ENCODE peak calls at places on chromosomes 12 and 14, in nine cellular contexts. One of them, this sample, is unnamed.

GRCh38 chr12:92224685-92225331 is 79.2 kb upstream of the BTG1 start:
- DNase-seq in stimulated activated CD8-positive, alpha-beta memory T cell treated with anti-CD3 and anti-CD28 coated beads, Interleukin-2, amount 100 ng/mL, for 1 hour: no peak
- DNase-seq in gastrocnemius medialis: no peak
- DNase-seq in tibial artery: no peak
- DNase-seq in left lobe of liver: no peak
- DNase-seq in cardiac muscle cell: no peak
- DNase-seq in HS-27A: no peak
- DNase-seq in T-helper 2 cell: no peak
- DNase-seq in retina: no peak
- DNase-seq in this sample: no peak

GRCh38 chr12:76976777-76977465 is 88.4 kb downstream of the E2F7 start:
- DNase-seq in cardiac muscle cell: no peak
- DNase-seq in gastrocnemius medialis: no peak
- DNase-seq in HS-27A: no peak
- DNase-seq in retina: no peak
- DNase-seq in left lobe of liver: no peak
- DNase-seq in T-helper 2 cell: no peak
- DNase-seq in stimulated activated CD8-positive, alpha-beta memory T cell treated with anti-CD3 and anti-CD28 coated beads, Interleukin-2, amount 100 ng/mL, for 1 hour: no peak
- DNase-seq in tibial artery: no peak
- DNase-seq in this sample: no peak

GRCh38 chr12:123064885-123065619 is 84.6 kb downstream of the ARL6IP4 start:
- DNase-seq in HS-27A: no peak
- DNase-seq in gastrocnemius medialis: peak
- DNase-seq in retina: no peak
- DNase-seq in stimulated activated CD8-positive, alpha-beta memory T cell treated with anti-CD3 and anti-CD28 coated beads, Interleukin-2, amount 100 ng/mL, for 1 hour: no peak
- DNase-seq in left lobe of liver: no peak
- DNase-seq in cardiac muscle cell: no peak
- DNase-seq in tibial artery: no peak
- DNase-seq in T-helper 2 cell: no peak
- DNase-seq in this sample: no peak

GRCh38 chr12:122547330-122547729 is 20.3 kb downstream of the KNTC1 start:
- DNase-seq in stimulated activated CD8-positive, alpha-beta memory T cell treated with anti-CD3 and anti-CD28 coated beads, Interleukin-2, amount 100 ng/mL, for 1 hour: no peak
- DNase-seq in HS-27A: no peak
- DNase-seq in cardiac muscle cell: no peak
- DNase-seq in T-helper 2 cell: no peak
- DNase-seq in left lobe of liver: no peak
- DNase-seq in tibial artery: no peak
- DNase-seq in gastrocnemius medialis: no peak
- DNase-seq in retina: no peak
- DNase-seq in this sample: no peak

GRCh38 chr12:18797604-18798003 is 59.7 kb downstream of the CAPZA3 start:
- DNase-seq in retina: no peak
- DNase-seq in cardiac muscle cell: no peak
- DNase-seq in tibial artery: no peak
- DNase-seq in stimulated activated CD8-positive, alpha-beta memory T cell treated with anti-CD3 and anti-CD28 coated beads, Interleukin-2, amount 100 ng/mL, for 1 hour: no peak
- DNase-seq in HS-27A: no peak
- DNase-seq in left lobe of liver: no peak
- DNase-seq in gastrocnemius medialis: no peak
- DNase-seq in T-helper 2 cell: no peak
- DNase-seq in this sample: no peak

GRCh38 chr14:96538663-96539317 is 36.6 kb downstream of the PAPOLA start:
- DNase-seq in gastrocnemius medialis: no peak
- DNase-seq in T-helper 2 cell: no peak
- DNase-seq in cardiac muscle cell: no peak
- DNase-seq in retina: no peak
- DNase-seq in stimulated activated CD8-positive, alpha-beta memory T cell treated with anti-CD3 and anti-CD28 coated beads, Interleukin-2, amount 100 ng/mL, for 1 hour: no peak
- DNase-seq in HS-27A: no peak
- DNase-seq in left lobe of liver: no peak
- DNase-seq in tibial artery: no peak
- DNase-seq in this sample: no peak

GRCh38 chr12:29073631-29074239 is 75.3 kb upstream of the FAR2 start:
- DNase-seq in gastrocnemius medialis: no peak
- DNase-seq in tibial artery: no peak
- DNase-seq in stimulated activated CD8-positive, alpha-beta memory T cell treated with anti-CD3 and anti-CD28 coated beads, Interleukin-2, amount 100 ng/mL, for 1 hour: no peak
- DNase-seq in T-helper 2 cell: no peak
- DNase-seq in HS-27A: peak
- DNase-seq in retina: peak
- DNase-seq in left lobe of liver: no peak
- DNase-seq in cardiac muscle cell: peak
- DNase-seq in this sample: peak

GRCh38 chr14:69259531-69260245 is at the start of gene GALNT16:
- DNase-seq in stimulated activated CD8-positive, alpha-beta memory T cell treated with anti-CD3 and anti-CD28 coated beads, Interleukin-2, amount 100 ng/mL, for 1 hour: no peak
- DNase-seq in retina: peak
- DNase-seq in gastrocnemius medialis: no peak
- DNase-seq in left lobe of liver: no peak
- DNase-seq in HS-27A: no peak
- DNase-seq in tibial artery: no peak
- DNase-seq in cardiac muscle cell: peak
- DNase-seq in T-helper 2 cell: no peak
- DNase-seq in this sample: peak

GRCh38 chr14:77139540-77140342 is 1.9 kb downstream of the ZDHHC22 start:
- DNase-seq in HS-27A: no peak
- DNase-seq in tibial artery: peak
- DNase-seq in T-helper 2 cell: no peak
- DNase-seq in gastrocnemius medialis: no peak
- DNase-seq in left lobe of liver: no peak
- DNase-seq in stimulated activated CD8-positive, alpha-beta memory T cell treated with anti-CD3 and anti-CD28 coated beads, Interleukin-2, amount 100 ng/mL, for 1 hour: no peak
- DNase-seq in retina: peak
- DNase-seq in cardiac muscle cell: peak
- DNase-seq in this sample: peak

GRCh38 chr14:104314251-104314941 is 176.0 kb downstream of the KIF26A start:
- DNase-seq in T-helper 2 cell: no peak
- DNase-seq in tibial artery: peak
- DNase-seq in cardiac muscle cell: no peak
- DNase-seq in stimulated activated CD8-positive, alpha-beta memory T cell treated with anti-CD3 and anti-CD28 coated beads, Interleukin-2, amount 100 ng/mL, for 1 hour: no peak
- DNase-seq in gastrocnemius medialis: no peak
- DNase-seq in HS-27A: no peak
- DNase-seq in left lobe of liver: no peak
- DNase-seq in retina: peak
- DNase-seq in this sample: no peak

GRCh38 chr12:132568826-132569480 is 41.4 kb downstream of the LRCOL1 start:
- DNase-seq in tibial artery: no peak
- DNase-seq in retina: no peak
- DNase-seq in left lobe of liver: no peak
- DNase-seq in HS-27A: no peak
- DNase-seq in cardiac muscle cell: no peak
- DNase-seq in gastrocnemius medialis: no peak
- DNase-seq in T-helper 2 cell: no peak
- DNase-seq in stimulated activated CD8-positive, alpha-beta memory T cell treated with anti-CD3 and anti-CD28 coated beads, Interleukin-2, amount 100 ng/mL, for 1 hour: no peak
- DNase-seq in this sample: no peak

GRCh38 chr12:75656650-75657049 is 145.2 kb upstream of the KRR1 start:
- DNase-seq in left lobe of liver: no peak
- DNase-seq in tibial artery: no peak
- DNase-seq in HS-27A: peak
- DNase-seq in retina: no peak
- DNase-seq in cardiac muscle cell: peak
- DNase-seq in gastrocnemius medialis: no peak
- DNase-seq in T-helper 2 cell: no peak
- DNase-seq in stimulated activated CD8-positive, alpha-beta memory T cell treated with anti-CD3 and anti-CD28 coated beads, Interleukin-2, amount 100 ng/mL, for 1 hour: no peak
- DNase-seq in this sample: no peak

GRCh38 chr14:76576047-76576741 is 185.1 kb upstream of the VASH1 start:
- DNase-seq in HS-27A: no peak
- DNase-seq in tibial artery: no peak
- DNase-seq in left lobe of liver: no peak
- DNase-seq in T-helper 2 cell: no peak
- DNase-seq in gastrocnemius medialis: no peak
- DNase-seq in stimulated activated CD8-positive, alpha-beta memory T cell treated with anti-CD3 and anti-CD28 coated beads, Interleukin-2, amount 100 ng/mL, for 1 hour: no peak
- DNase-seq in cardiac muscle cell: peak
- DNase-seq in retina: no peak
- DNase-seq in this sample: no peak

GRCh38 chr12:3436496-3437060 is 54.4 kb upstream of the PRMT8 start:
- DNase-seq in HS-27A: no peak
- DNase-seq in left lobe of liver: no peak
- DNase-seq in T-helper 2 cell: no peak
- DNase-seq in tibial artery: peak
- DNase-seq in retina: peak
- DNase-seq in stimulated activated CD8-positive, alpha-beta memory T cell treated with anti-CD3 and anti-CD28 coated beads, Interleukin-2, amount 100 ng/mL, for 1 hour: no peak
- DNase-seq in gastrocnemius medialis: no peak
- DNase-seq in cardiac muscle cell: peak
- DNase-seq in this sample: no peak

GRCh38 chr14:89013098-89013504 is 188.7 kb downstream of the TTC8 start:
- DNase-seq in left lobe of liver: no peak
- DNase-seq in cardiac muscle cell: peak
- DNase-seq in retina: no peak
- DNase-seq in gastrocnemius medialis: no peak
- DNase-seq in tibial artery: no peak
- DNase-seq in HS-27A: peak
- DNase-seq in stimulated activated CD8-positive, alpha-beta memory T cell treated with anti-CD3 and anti-CD28 coated beads, Interleukin-2, amount 100 ng/mL, for 1 hour: no peak
- DNase-seq in T-helper 2 cell: no peak
- DNase-seq in this sample: peak

GRCh38 chr14:53912121-53912520 is 44.5 kb downstream of the BMP4 start:
- DNase-seq in tibial artery: no peak
- DNase-seq in left lobe of liver: no peak
- DNase-seq in stimulated activated CD8-positive, alpha-beta memory T cell treated with anti-CD3 and anti-CD28 coated beads, Interleukin-2, amount 100 ng/mL, for 1 hour: no peak
- DNase-seq in T-helper 2 cell: no peak
- DNase-seq in gastrocnemius medialis: no peak
- DNase-seq in cardiac muscle cell: no peak
- DNase-seq in HS-27A: no peak
- DNase-seq in retina: no peak
- DNase-seq in this sample: no peak

GRCh38 chr14:59009967-59010366 is 178.5 kb upstream of the DAAM1 start:
- DNase-seq in retina: no peak
- DNase-seq in cardiac muscle cell: no peak
- DNase-seq in gastrocnemius medialis: no peak
- DNase-seq in HS-27A: no peak
- DNase-seq in left lobe of liver: no peak
- DNase-seq in T-helper 2 cell: no peak
- DNase-seq in tibial artery: no peak
- DNase-seq in stimulated activated CD8-positive, alpha-beta memory T cell treated with anti-CD3 and anti-CD28 coated beads, Interleukin-2, amount 100 ng/mL, for 1 hour: no peak
- DNase-seq in this sample: no peak

GRCh38 chr12:27013606-27014084 is 539 bp downstream of the TM7SF3 start:
- DNase-seq in T-helper 2 cell: no peak
- DNase-seq in left lobe of liver: no peak
- DNase-seq in HS-27A: peak
- DNase-seq in gastrocnemius medialis: no peak
- DNase-seq in tibial artery: no peak
- DNase-seq in stimulated activated CD8-positive, alpha-beta memory T cell treated with anti-CD3 and anti-CD28 coated beads, Interleukin-2, amount 100 ng/mL, for 1 hour: no peak
- DNase-seq in cardiac muscle cell: peak
- DNase-seq in retina: peak
- DNase-seq in this sample: peak

GRCh38 chr14:62081012-62081612 is 318.9 kb downstream of the SNAPC1 start:
- DNase-seq in T-helper 2 cell: no peak
- DNase-seq in left lobe of liver: no peak
- DNase-seq in stimulated activated CD8-positive, alpha-beta memory T cell treated with anti-CD3 and anti-CD28 coated beads, Interleukin-2, amount 100 ng/mL, for 1 hour: no peak
- DNase-seq in retina: no peak
- DNase-seq in tibial artery: no peak
- DNase-seq in HS-27A: no peak
- DNase-seq in cardiac muscle cell: no peak
- DNase-seq in gastrocnemius medialis: no peak
- DNase-seq in this sample: no peak

GRCh38 chr12:116384629-116385485 is 107.4 kb upstream of the MED13L start:
- DNase-seq in stimulated activated CD8-positive, alpha-beta memory T cell treated with anti-CD3 and anti-CD28 coated beads, Interleukin-2, amount 100 ng/mL, for 1 hour: no peak
- DNase-seq in tibial artery: no peak
- DNase-seq in cardiac muscle cell: peak
- DNase-seq in HS-27A: no peak
- DNase-seq in gastrocnemius medialis: no peak
- DNase-seq in T-helper 2 cell: no peak
- DNase-seq in retina: no peak
- DNase-seq in left lobe of liver: no peak
- DNase-seq in this sample: no peak

GRCh38 chr12:89540586-89540985 is 14.7 kb upstream of the POC1B start:
- DNase-seq in left lobe of liver: no peak
- DNase-seq in gastrocnemius medialis: no peak
- DNase-seq in cardiac muscle cell: no peak
- DNase-seq in retina: peak
- DNase-seq in tibial artery: no peak
- DNase-seq in HS-27A: no peak
- DNase-seq in stimulated activated CD8-positive, alpha-beta memory T cell treated with anti-CD3 and anti-CD28 coated beads, Interleukin-2, amount 100 ng/mL, for 1 hour: no peak
- DNase-seq in T-helper 2 cell: no peak
- DNase-seq in this sample: no peak

GRCh38 chr14:101219896-101220703 is 316.6 kb upstream of the RTL1 start:
- DNase-seq in cardiac muscle cell: no peak
- DNase-seq in HS-27A: no peak
- DNase-seq in gastrocnemius medialis: no peak
- DNase-seq in tibial artery: peak
- DNase-seq in retina: no peak
- DNase-seq in stimulated activated CD8-positive, alpha-beta memory T cell treated with anti-CD3 and anti-CD28 coated beads, Interleukin-2, amount 100 ng/mL, for 1 hour: no peak
- DNase-seq in left lobe of liver: peak
- DNase-seq in T-helper 2 cell: no peak
- DNase-seq in this sample: no peak

GRCh38 chr12:123532021-123532420 is 1.5 kb downstream of the RILPL1 start:
- DNase-seq in gastrocnemius medialis: peak
- DNase-seq in stimulated activated CD8-positive, alpha-beta memory T cell treated with anti-CD3 and anti-CD28 coated beads, Interleukin-2, amount 100 ng/mL, for 1 hour: no peak
- DNase-seq in retina: no peak
- DNase-seq in left lobe of liver: no peak
- DNase-seq in T-helper 2 cell: no peak
- DNase-seq in tibial artery: no peak
- DNase-seq in cardiac muscle cell: peak
- DNase-seq in HS-27A: no peak
- DNase-seq in this sample: no peak

GRCh38 chr12:116727261-116727660 is 10.6 kb downstream of the SPRING1 start:
- DNase-seq in left lobe of liver: no peak
- DNase-seq in T-helper 2 cell: no peak
- DNase-seq in HS-27A: no peak
- DNase-seq in retina: no peak
- DNase-seq in cardiac muscle cell: no peak
- DNase-seq in tibial artery: no peak
- DNase-seq in stimulated activated CD8-positive, alpha-beta memory T cell treated with anti-CD3 and anti-CD28 coated beads, Interleukin-2, amount 100 ng/mL, for 1 hour: no peak
- DNase-seq in gastrocnemius medialis: no peak
- DNase-seq in this sample: no peak

GRCh38 chr12:47844264-47845020 is 24.7 kb upstream of the HDAC7 start:
- DNase-seq in cardiac muscle cell: no peak
- DNase-seq in tibial artery: peak
- DNase-seq in gastrocnemius medialis: peak
- DNase-seq in HS-27A: no peak
- DNase-seq in stimulated activated CD8-positive, alpha-beta memory T cell treated with anti-CD3 and anti-CD28 coated beads, Interleukin-2, amount 100 ng/mL, for 1 hour: no peak
- DNase-seq in T-helper 2 cell: no peak
- DNase-seq in retina: peak
- DNase-seq in left lobe of liver: no peak
- DNase-seq in this sample: no peak

GRCh38 chr14:55587847-55588246 is 7.8 kb downstream of the KTN1 start:
- DNase-seq in tibial artery: no peak
- DNase-seq in HS-27A: no peak
- DNase-seq in retina: no peak
- DNase-seq in stimulated activated CD8-positive, alpha-beta memory T cell treated with anti-CD3 and anti-CD28 coated beads, Interleukin-2, amount 100 ng/mL, for 1 hour: no peak
- DNase-seq in cardiac muscle cell: no peak
- DNase-seq in left lobe of liver: no peak
- DNase-seq in gastrocnemius medialis: no peak
- DNase-seq in T-helper 2 cell: no peak
- DNase-seq in this sample: no peak

GRCh38 chr14:65330416-65330815 is 82.1 kb upstream of the FUT8 start:
- DNase-seq in retina: no peak
- DNase-seq in cardiac muscle cell: no peak
- DNase-seq in stimulated activated CD8-positive, alpha-beta memory T cell treated with anti-CD3 and anti-CD28 coated beads, Interleukin-2, amount 100 ng/mL, for 1 hour: no peak
- DNase-seq in T-helper 2 cell: no peak
- DNase-seq in tibial artery: no peak
- DNase-seq in HS-27A: no peak
- DNase-seq in gastrocnemius medialis: no peak
- DNase-seq in left lobe of liver: no peak
- DNase-seq in this sample: no peak

GRCh38 chr12:86233126-86233525 is 23.1 kb downstream of the MGAT4C start:
- DNase-seq in left lobe of liver: no peak
- DNase-seq in T-helper 2 cell: no peak
- DNase-seq in HS-27A: no peak
- DNase-seq in tibial artery: no peak
- DNase-seq in cardiac muscle cell: no peak
- DNase-seq in retina: no peak
- DNase-seq in gastrocnemius medialis: no peak
- DNase-seq in stimulated activated CD8-positive, alpha-beta memory T cell treated with anti-CD3 and anti-CD28 coated beads, Interleukin-2, amount 100 ng/mL, for 1 hour: no peak
- DNase-seq in this sample: no peak

GRCh38 chr12:126768517-126768916 is 1498.5 kb upstream of the TMEM132C start:
- DNase-seq in retina: no peak
- DNase-seq in stimulated activated CD8-positive, alpha-beta memory T cell treated with anti-CD3 and anti-CD28 coated beads, Interleukin-2, amount 100 ng/mL, for 1 hour: no peak
- DNase-seq in tibial artery: no peak
- DNase-seq in left lobe of liver: no peak
- DNase-seq in T-helper 2 cell: no peak
- DNase-seq in gastrocnemius medialis: no peak
- DNase-seq in HS-27A: no peak
- DNase-seq in cardiac muscle cell: no peak
- DNase-seq in this sample: no peak

GRCh38 chr12:23757541-23757962 is 191.9 kb downstream of the SOX5 start:
- DNase-seq in gastrocnemius medialis: no peak
- DNase-seq in HS-27A: no peak
- DNase-seq in left lobe of liver: no peak
- DNase-seq in cardiac muscle cell: no peak
- DNase-seq in retina: peak
- DNase-seq in T-helper 2 cell: no peak
- DNase-seq in tibial artery: no peak
- DNase-seq in stimulated activated CD8-positive, alpha-beta memory T cell treated with anti-CD3 and anti-CD28 coated beads, Interleukin-2, amount 100 ng/mL, for 1 hour: no peak
- DNase-seq in this sample: peak

GRCh38 chr12:131132118-131132892 is 178.6 kb downstream of the ADGRD1 start:
- DNase-seq in retina: peak
- DNase-seq in T-helper 2 cell: peak
- DNase-seq in left lobe of liver: peak
- DNase-seq in tibial artery: peak
- DNase-seq in gastrocnemius medialis: peak
- DNase-seq in stimulated activated CD8-positive, alpha-beta memory T cell treated with anti-CD3 and anti-CD28 coated beads, Interleukin-2, amount 100 ng/mL, for 1 hour: peak
- DNase-seq in HS-27A: no peak
- DNase-seq in cardiac muscle cell: peak
- DNase-seq in this sample: peak